ENCODE peak calls at places on chromosomes 13 and 19, in nine cellular contexts. Z is AG09309, D is fibroblast of mammary gland, L is uterus, R is Caco-2, S is omental fat pad, Y is breast epithelium, A is neural progenitor cell, O is heart right ventricle. X is an unnamed sample.

GRCh38 chr19:51166846-51167490 is 24.9 kb downstream of the SIGLEC7 start:
- DNase-seq in Z (no peak), R (no peak), S (no peak), A (no peak), O (no peak), Y (no peak), D (no peak), L (no peak), X (no peak)

GRCh38 chr13:113509989-113510388 is 19.5 kb upstream of the DCUN1D2 start:
- DNase-seq in S (no peak), A (no peak), L (no peak), D (no peak), Y (no peak), R (no peak), Z (no peak), O (no peak), X (no peak)

GRCh38 chr13:83876546-83876945 is 5.7 kb downstream of the SLITRK1 start:
- DNase-seq in L (no peak), Y (no peak), R (no peak), D (no peak), S (no peak), A (no peak), O (no peak), Z (no peak), X (no peak)

GRCh38 chr13:23687614-23688013 is 117.4 kb downstream of the TNFRSF19 start:
- DNase-seq in S (no peak), L (no peak), Y (no peak), R (no peak), D (no peak), Z (no peak), O (no peak), A (no peak), X (no peak)

GRCh38 chr13:33321686-33322473 is 36.3 kb upstream of the STARD13 start:
- DNase-seq in D (peak; percentile 70), S (no peak), Y (no peak), R (no peak), A (no peak), L (no peak), O (no peak), Z (no peak), X (no peak)

GRCh38 chr13:26051231-26052135 is at the start of gene SHISA2:
- DNase-seq in A (peak; percentile 93), S (no peak), Y (no peak), L (no peak), Z (no peak), O (peak; percentile 36), R (no peak), D (peak; percentile 17), X (no peak)

GRCh38 chr13:98879965-98880364 is 97.9 kb downstream of the DOCK9 start:
- DNase-seq in L (no peak), Z (no peak), Y (no peak), R (no peak), D (no peak), S (no peak), A (no peak), O (no peak), X (no peak)

GRCh38 chr13:45119469-45119989 is 781 bp upstream of the GTF2F2 start:
- DNase-seq in L (no peak), Z (no peak), A (peak; percentile 18), Y (no peak), O (no peak), S (no peak), D (peak; percentile 73), R (no peak), X (no peak)

GRCh38 chr13:26619321-26619720 is 61.8 kb downstream of the WASF3 start:
- DNase-seq in Z (peak; percentile 43), L (no peak), R (no peak), O (no peak), S (no peak), D (peak; percentile 92), Y (no peak), A (no peak), X (no peak)

GRCh38 chr19:6414793-6415591 is 9.6 kb downstream of the KHSRP start:
- DNase-seq in Y (no peak), S (no peak), D (no peak), L (no peak), A (no peak), R (no peak), Z (no peak), O (no peak), X (no peak)

GRCh38 chr19:42519108-42519507 is 9.2 kb downstream of the CEACAM1 start:
- DNase-seq in L (no peak), R (peak; percentile 56), Y (no peak), O (no peak), Z (no peak), S (no peak), A (no peak), D (no peak), X (no peak)

GRCh38 chr19:29492761-29493160 is 33.0 kb upstream of the VSTM2B start:
- DNase-seq in R (no peak), D (peak; percentile 2), L (no peak), O (no peak), Z (no peak), Y (no peak), S (no peak), A (no peak), X (no peak)

GRCh38 chr13:32837307-32837972 is 178.8 kb upstream of the KL start:
- DNase-seq in Y (no peak), S (no peak), R (no peak), L (no peak), O (no peak), Z (no peak), A (no peak), D (no peak), X (peak; percentile 27)

GRCh38 chr13:49437705-49438104 is 6.2 kb downstream of the CAB39L start:
- DNase-seq in R (no peak), O (no peak), Y (no peak), S (no peak), L (no peak), A (no peak), D (no peak), Z (no peak), X (no peak)

GRCh38 chr19:9494096-9494495 is 4.3 kb downstream of the ZNF560 start:
- DNase-seq in Y (no peak), A (no peak), R (no peak), D (no peak), O (no peak), Z (no peak), L (no peak), S (no peak), X (no peak)

GRCh38 chr19:9500796-9501195 is 2.4 kb upstream of the ZNF560 start:
- DNase-seq in Z (no peak), A (no peak), R (no peak), D (no peak), L (no peak), O (no peak), Y (no peak), S (no peak), X (no peak)

DNA sequence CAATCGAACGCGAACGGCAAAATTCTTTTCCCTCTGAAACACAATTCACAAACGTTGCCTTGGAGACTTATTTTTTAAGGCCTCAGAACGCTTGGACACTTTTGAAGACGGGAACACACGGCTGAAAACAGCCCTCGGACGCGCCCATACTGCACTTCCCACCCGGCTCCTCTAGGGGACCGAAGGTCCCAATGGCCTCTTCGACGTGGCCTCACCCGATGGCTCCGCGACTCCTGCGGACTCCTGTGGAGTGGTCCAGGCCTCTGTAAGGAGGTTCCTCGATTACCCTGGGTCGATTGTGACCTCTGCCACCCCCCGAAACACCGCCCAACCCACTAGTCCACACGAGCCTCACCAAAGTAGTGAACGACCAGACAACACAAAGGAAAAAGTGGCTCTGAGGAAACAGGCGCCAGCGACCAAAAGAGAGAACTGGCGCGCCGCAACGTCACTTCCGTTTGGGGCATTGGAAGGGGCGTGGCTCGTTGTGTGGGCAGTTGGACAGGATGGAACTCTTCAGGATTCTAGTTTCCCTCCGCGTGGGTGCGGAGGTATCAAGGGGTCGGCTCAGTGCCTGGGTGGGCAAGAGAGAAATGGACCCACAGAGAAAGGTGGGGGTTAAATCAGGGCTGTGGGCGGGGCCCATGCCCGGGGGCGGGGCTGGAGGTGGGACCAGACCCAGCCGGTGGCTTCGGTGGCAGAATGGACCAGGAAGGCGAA is at the start of gene ZNF560:
- DNase-seq in A (no peak), Z (no peak), O (no peak), L (no peak), S (no peak), Y (no peak), R (no peak), D (peak; percentile 21), X (no peak)
- TF ChIP-seq CTCF in A (peak; percentile 12), Z (peak; percentile 51), O (no peak), L (no peak), S (no peak), Y (no peak), R (no peak), D (peak; percentile 20), X (no peak)

DNA sequence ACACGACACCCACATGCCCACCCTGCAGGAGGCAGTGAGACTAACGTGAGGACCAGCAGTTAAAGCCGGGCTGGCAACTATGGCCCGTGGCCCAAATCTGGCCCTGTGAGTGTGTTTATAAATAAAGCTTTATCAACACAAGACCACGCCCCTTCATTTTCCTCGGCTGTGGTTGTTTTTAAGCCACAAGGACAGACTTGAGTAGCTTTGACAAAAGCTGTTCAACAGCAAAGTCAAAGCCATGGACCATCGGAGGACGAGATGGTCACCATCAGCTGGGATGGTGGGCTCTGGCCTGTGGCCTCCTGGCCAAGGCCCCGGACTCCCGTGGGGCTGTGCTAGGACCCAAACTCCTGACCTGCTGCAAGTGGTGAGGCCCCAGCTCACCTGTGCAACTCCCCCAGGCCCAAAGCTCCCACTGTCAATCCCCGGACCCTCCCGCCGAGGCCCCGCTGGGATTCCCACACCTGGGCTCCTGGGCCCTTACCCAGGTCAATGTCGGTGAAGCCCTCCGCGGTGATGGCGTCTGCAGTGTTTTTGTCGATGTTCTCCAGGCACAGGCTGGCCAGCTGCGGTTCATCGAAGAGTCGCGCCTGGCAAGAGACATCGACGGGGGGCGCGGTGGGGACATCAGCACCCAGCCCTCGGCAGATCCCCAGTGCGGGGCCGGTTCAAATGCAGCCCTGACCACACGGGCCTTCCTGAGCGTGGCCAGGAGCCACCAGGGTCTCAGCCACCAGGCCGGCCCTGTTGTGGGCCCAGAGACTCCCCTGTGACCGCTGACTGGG is 25.1 kb downstream of the BTBD2 start:
- DNase-seq in O (no peak), S (no peak), R (no peak), L (no peak), D (no peak), Z (no peak), Y (no peak), A (no peak), X (no peak)
- TF ChIP-seq CTCF in O (no peak), S (no peak), R (no peak), L (no peak), D (no peak), Z (no peak), Y (no peak), A (no peak), X (no peak)

DNA sequence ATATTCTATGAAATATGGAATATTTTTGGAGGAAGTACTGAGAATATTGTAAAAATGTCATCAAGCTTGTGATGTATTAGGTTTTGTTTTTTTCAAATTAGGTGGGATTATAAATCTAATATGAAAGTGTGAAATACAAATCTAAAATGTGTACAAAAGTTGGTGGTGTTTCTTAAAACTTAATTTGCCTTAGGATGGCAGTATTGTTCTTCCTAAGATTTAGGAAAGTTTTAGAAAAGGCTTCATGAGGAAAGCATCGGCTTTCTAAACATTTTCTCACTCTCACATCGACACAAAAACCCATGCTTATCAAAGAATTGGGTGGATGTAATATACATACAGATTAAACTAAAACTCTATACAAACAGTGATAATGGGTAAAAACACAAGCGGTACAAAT is 972.0 kb upstream of the PCDH20 start:
- DNase-seq in D (peak; percentile 8), S (no peak), L (no peak), A (peak; percentile 24), O (no peak), R (no peak), Z (no peak), Y (no peak), X (no peak)
- TF ChIP-seq CTCF in D (no peak), S (no peak), L (no peak), A (peak; percentile 62), O (no peak), R (no peak), Z (no peak), Y (no peak), X (no peak)

GRCh38 chr13:35840991-35841604 is 290.1 kb downstream of the DCLK1 start:
- DNase-seq in L (peak; percentile 43), A (no peak), Z (no peak), Y (no peak), R (no peak), O (no peak), D (no peak), S (no peak), X (no peak)
- TF ChIP-seq CTCF in L (no peak), A (no peak), Z (no peak), Y (no peak), R (no peak), O (no peak), D (no peak), S (no peak), X (no peak)